ENCODE peak calls at places on chromosomes 6 and 20, in eight cellular contexts. One of them, this sample, is unnamed.

GRCh38 chr6:134077301-134077700 is 24.9 kb upstream of the SLC2A12 start:
- DNase-seq in A549: no peak
- DNase-seq in H54: no peak
- DNase-seq in activated CD4-positive, alpha-beta T cell treated with anti-CD3 and anti-CD28 coated beads for 36 hours: no peak
- DNase-seq in LoVo: no peak
- DNase-seq in H9: no peak
- DNase-seq in astrocyte: peak; percentile 90
- DNase-seq in cardiac muscle cell: no peak
- DNase-seq in this sample: no peak

GRCh38 chr6:9628819-9629218 is 786.1 kb downstream of the TFAP2A start:
- DNase-seq in cardiac muscle cell: no peak
- DNase-seq in A549: no peak
- DNase-seq in activated CD4-positive, alpha-beta T cell treated with anti-CD3 and anti-CD28 coated beads for 36 hours: no peak
- DNase-seq in H9: no peak
- DNase-seq in astrocyte: no peak
- DNase-seq in LoVo: no peak
- DNase-seq in H54: no peak
- DNase-seq in this sample: no peak

GRCh38 chr20:45823949-45824835 is 2.9 kb downstream of the TNNC2 start:
- DNase-seq in A549: no peak
- DNase-seq in cardiac muscle cell: peak; percentile 52
- DNase-seq in H9: peak; percentile 87
- DNase-seq in activated CD4-positive, alpha-beta T cell treated with anti-CD3 and anti-CD28 coated beads for 36 hours: peak; percentile 77
- DNase-seq in H54: no peak
- DNase-seq in astrocyte: no peak
- DNase-seq in LoVo: no peak
- DNase-seq in this sample: peak; percentile 59

GRCh38 chr6:169800668-169801395 is 49.4 kb downstream of the ERMARD start:
- DNase-seq in H9: peak; percentile 32
- DNase-seq in activated CD4-positive, alpha-beta T cell treated with anti-CD3 and anti-CD28 coated beads for 36 hours: peak; percentile 32
- DNase-seq in astrocyte: peak; percentile 61
- DNase-seq in LoVo: peak; percentile 59
- DNase-seq in cardiac muscle cell: peak; percentile 28
- DNase-seq in A549: peak; percentile 52
- DNase-seq in H54: peak; percentile 69
- DNase-seq in this sample: peak; percentile 83

GRCh38 chr20:33732166-33732970 is 572 bp downstream of the ZNF341 start:
- DNase-seq in A549: peak; percentile 18
- DNase-seq in activated CD4-positive, alpha-beta T cell treated with anti-CD3 and anti-CD28 coated beads for 36 hours: peak; percentile 87
- DNase-seq in astrocyte: peak; percentile 55
- DNase-seq in H9: peak; percentile 83
- DNase-seq in LoVo: peak; percentile 62
- DNase-seq in cardiac muscle cell: no peak
- DNase-seq in H54: no peak
- DNase-seq in this sample: no peak

GRCh38 chr6:22717906-22718305 is 148.5 kb downstream of the HDGFL1 start:
- DNase-seq in LoVo: no peak
- DNase-seq in astrocyte: no peak
- DNase-seq in cardiac muscle cell: no peak
- DNase-seq in H9: no peak
- DNase-seq in activated CD4-positive, alpha-beta T cell treated with anti-CD3 and anti-CD28 coated beads for 36 hours: no peak
- DNase-seq in A549: no peak
- DNase-seq in H54: no peak
- DNase-seq in this sample: peak; percentile 11

GRCh38 chr20:14488756-14489479 is 151.5 kb upstream of the FLRT3 start:
- DNase-seq in H54: no peak
- DNase-seq in LoVo: no peak
- DNase-seq in astrocyte: no peak
- DNase-seq in H9: no peak
- DNase-seq in A549: no peak
- DNase-seq in cardiac muscle cell: no peak
- DNase-seq in activated CD4-positive, alpha-beta T cell treated with anti-CD3 and anti-CD28 coated beads for 36 hours: no peak
- DNase-seq in this sample: no peak

GRCh38 chr6:52964318-52964717 is 30.8 kb downstream of the GSTA4 start:
- DNase-seq in A549: no peak
- DNase-seq in H9: no peak
- DNase-seq in cardiac muscle cell: no peak
- DNase-seq in astrocyte: no peak
- DNase-seq in H54: no peak
- DNase-seq in LoVo: no peak
- DNase-seq in activated CD4-positive, alpha-beta T cell treated with anti-CD3 and anti-CD28 coated beads for 36 hours: no peak
- DNase-seq in this sample: no peak

GRCh38 chr6:30879684-30880427 is 4.5 kb upstream of the DDR1 start:
- DNase-seq in H9: no peak
- DNase-seq in LoVo: no peak
- DNase-seq in A549: no peak
- DNase-seq in cardiac muscle cell: no peak
- DNase-seq in activated CD4-positive, alpha-beta T cell treated with anti-CD3 and anti-CD28 coated beads for 36 hours: no peak
- DNase-seq in H54: no peak
- DNase-seq in astrocyte: no peak
- DNase-seq in this sample: no peak

GRCh38 chr6:137264308-137265075 is 45.3 kb upstream of the IFNGR1 start:
- DNase-seq in A549: no peak
- DNase-seq in H54: no peak
- DNase-seq in astrocyte: no peak
- DNase-seq in activated CD4-positive, alpha-beta T cell treated with anti-CD3 and anti-CD28 coated beads for 36 hours: no peak
- DNase-seq in H9: no peak
- DNase-seq in cardiac muscle cell: no peak
- DNase-seq in LoVo: no peak
- DNase-seq in this sample: no peak

GRCh38 chr6:12653396-12653910 is 63.1 kb upstream of the PHACTR1 start:
- DNase-seq in activated CD4-positive, alpha-beta T cell treated with anti-CD3 and anti-CD28 coated beads for 36 hours: no peak
- DNase-seq in LoVo: no peak
- DNase-seq in cardiac muscle cell: no peak
- DNase-seq in H9: no peak
- DNase-seq in astrocyte: peak; percentile 39
- DNase-seq in A549: no peak
- DNase-seq in H54: no peak
- DNase-seq in this sample: no peak

GRCh38 chr6:50007821-50008220 is 14.0 kb downstream of the DEFB110 start:
- DNase-seq in LoVo: no peak
- DNase-seq in A549: no peak
- DNase-seq in H9: no peak
- DNase-seq in H54: peak; percentile 1
- DNase-seq in cardiac muscle cell: no peak
- DNase-seq in activated CD4-positive, alpha-beta T cell treated with anti-CD3 and anti-CD28 coated beads for 36 hours: no peak
- DNase-seq in astrocyte: peak; percentile 17
- DNase-seq in this sample: no peak

GRCh38 chr6:40563111-40563510 is 24.1 kb downstream of the LRFN2 start:
- DNase-seq in activated CD4-positive, alpha-beta T cell treated with anti-CD3 and anti-CD28 coated beads for 36 hours: no peak
- DNase-seq in H54: no peak
- DNase-seq in A549: no peak
- DNase-seq in cardiac muscle cell: no peak
- DNase-seq in LoVo: no peak
- DNase-seq in astrocyte: no peak
- DNase-seq in H9: peak; percentile 47
- DNase-seq in this sample: no peak

GRCh38 chr6:139891471-139891870 is 517.0 kb upstream of the CITED2 start:
- DNase-seq in cardiac muscle cell: no peak
- DNase-seq in astrocyte: peak; percentile 68
- DNase-seq in LoVo: no peak
- DNase-seq in H9: no peak
- DNase-seq in H54: no peak
- DNase-seq in activated CD4-positive, alpha-beta T cell treated with anti-CD3 and anti-CD28 coated beads for 36 hours: no peak
- DNase-seq in A549: no peak
- DNase-seq in this sample: no peak

GRCh38 chr6:819122-819521 is 126.2 kb upstream of the EXOC2 start:
- DNase-seq in H9: no peak
- DNase-seq in A549: no peak
- DNase-seq in H54: no peak
- DNase-seq in activated CD4-positive, alpha-beta T cell treated with anti-CD3 and anti-CD28 coated beads for 36 hours: no peak
- DNase-seq in cardiac muscle cell: no peak
- DNase-seq in astrocyte: no peak
- DNase-seq in LoVo: no peak
- DNase-seq in this sample: peak; percentile 31

GRCh38 chr20:34485068-34485634 is 31.1 kb upstream of the DYNLRB1 start:
- DNase-seq in H54: no peak
- DNase-seq in LoVo: no peak
- DNase-seq in H9: no peak
- DNase-seq in astrocyte: no peak
- DNase-seq in activated CD4-positive, alpha-beta T cell treated with anti-CD3 and anti-CD28 coated beads for 36 hours: no peak
- DNase-seq in cardiac muscle cell: no peak
- DNase-seq in A549: no peak
- DNase-seq in this sample: no peak

GRCh38 chr6:129853996-129854711 is 7.0 kb downstream of the TMEM244 start:
- DNase-seq in activated CD4-positive, alpha-beta T cell treated with anti-CD3 and anti-CD28 coated beads for 36 hours: no peak
- DNase-seq in astrocyte: peak; percentile 80
- DNase-seq in LoVo: no peak
- DNase-seq in H9: no peak
- DNase-seq in H54: no peak
- DNase-seq in A549: no peak
- DNase-seq in cardiac muscle cell: no peak
- DNase-seq in this sample: no peak